ENCODE peak calls at places on chromosomes 16 and 17, in eight cellular contexts. K is stomach, V is prostate gland, S is A673, I is adrenal gland, X is right cardiac atrium, J is GM12878, R is MM.1S. P is an unnamed sample. For H3K9me3, the result is how much of the 10 kb centered on the place peaks cover.

GRCh38 chr17:41629826-41630670 is 5.7 kb upstream of the KRT17 start:
- DNase-seq in J (no peak), I (no peak), S (no peak), R (no peak), K (no peak), X (peak), V (no peak), P (no peak)

GRCh38 chr17:59331929-59332889 is 754 bp downstream of the YPEL2 start:
- DNase-seq in X (peak), K (peak), R (no peak), V (peak), S (no peak), I (peak), J (no peak), P (peak)

GRCh38 chr16:88957887-88958577 is 19.0 kb downstream of the CBFA2T3 start:
- DNase-seq in V (no peak), R (no peak), S (no peak), K (no peak), X (peak), J (no peak), I (no peak), P (no peak)

GRCh38 chr16:53960954-53961616 is 257.1 kb downstream of the FTO start:
- DNase-seq in I (no peak), J (no peak), S (no peak), R (no peak), X (no peak), V (peak), K (no peak), P (no peak)

GRCh38 chr17:31696184-31696602 is 162.9 kb downstream of the COPRS start:
- DNase-seq in V (peak), S (peak), I (no peak), X (peak), K (peak), R (no peak), J (no peak), P (no peak)

GRCh38 chr17:77770331-77771105 is 188.0 kb upstream of the TNRC6C start:
- DNase-seq in K (no peak), X (peak), V (no peak), J (no peak), R (no peak), I (no peak), S (peak), P (no peak)

GRCh38 chr17:39750131-39751015 is 12.6 kb downstream of the GRB7 start:
- DNase-seq in K (no peak), R (no peak), I (no peak), S (no peak), X (no peak), J (no peak), V (peak), P (no peak)

GRCh38 chr16:76661691-76662090 is 384.5 kb downstream of the CNTNAP4 start:
- DNase-seq in K (no peak), X (no peak), S (no peak), R (no peak), V (no peak), J (no peak), I (no peak), P (no peak)

GRCh38 chr17:52383493-52384100 is 225.1 kb upstream of the CA10 start:
- DNase-seq in X (peak), K (peak), R (peak), I (peak), S (peak), J (no peak), V (peak), P (peak)

GRCh38 chr17:62994931-62995330 is 28.9 kb downstream of the TANC2 start:
- DNase-seq in X (no peak), J (no peak), K (no peak), R (no peak), V (no peak), S (no peak), I (no peak), P (no peak)

GRCh38 chr16:70572926-70573270 is 49.3 kb downstream of the SF3B3 start:
- DNase-seq in K (no peak), S (no peak), J (no peak), R (no peak), X (no peak), I (no peak), V (no peak), P (no peak)

GRCh38 chr16:85082553-85083050 is 29.7 kb downstream of the CIBAR2 start:
- DNase-seq in R (no peak), K (no peak), J (no peak), V (no peak), I (no peak), S (no peak), X (peak), P (no peak)

GRCh38 chr17:5832886-5833285 is 237.3 kb upstream of the WSCD1 start:
- DNase-seq in J (no peak), K (no peak), X (no peak), R (no peak), V (no peak), S (no peak), I (no peak), P (no peak)

GRCh38 chr16:66359811-66360608 is 6.5 kb upstream of the CDH5 start:
- DNase-seq in I (no peak), V (no peak), R (no peak), K (no peak), X (peak), S (no peak), J (no peak), P (no peak)

GRCh38 chr17:79132271-79133064 is 57.8 kb downstream of the ENGASE start:
- DNase-seq in R (no peak), X (no peak), J (no peak), K (no peak), I (no peak), S (no peak), V (no peak), P (no peak)

GRCh38 chr16:84505249-84506156 is 1.0 kb upstream of the MEAK7 start:
- DNase-seq in K (no peak), I (no peak), X (peak), R (no peak), V (no peak), S (no peak), J (no peak), P (no peak)

GRCh38 chr17:79826210-79826680 is 13.0 kb downstream of the CBX4 start:
- DNase-seq in V (no peak), S (peak), I (no peak), X (peak), K (no peak), R (no peak), J (no peak), P (no peak)

GRCh38 chr16:85637808-85638186 is 24.7 kb downstream of the GSE1 start:
- DNase-seq in J (no peak), S (no peak), I (no peak), V (no peak), R (no peak), X (peak), K (peak), P (no peak)

GRCh38 chr17:57747221-57748017 is 2.3 kb upstream of the CCDC182 start:
- DNase-seq in V (peak), S (peak), R (peak), I (peak), X (no peak), K (peak), J (no peak), P (peak)

GRCh38 chr17:77180503-77181330 is 39.9 kb downstream of the SEC14L1 start:
- DNase-seq in I (no peak), S (no peak), J (no peak), X (no peak), V (no peak), K (no peak), R (no peak), P (peak)

GRCh38 chr17:60147553-60148241 is 2.1 kb upstream of the CA4 start:
- DNase-seq in J (no peak), S (no peak), R (no peak), V (no peak), X (no peak), K (no peak), I (no peak), P (no peak)

GRCh38 chr17:55426851-55427586 is 5.4 kb upstream of the MMD start:
- DNase-seq in V (no peak), X (no peak), I (no peak), K (no peak), J (no peak), S (no peak), R (no peak), P (no peak)

GRCh38 chr17:75571197-75571884 is 16.3 kb upstream of the MYO15B start:
- DNase-seq in K (peak), J (peak), I (no peak), X (peak), V (no peak), R (peak), S (no peak), P (no peak)

GRCh38 chr16:3009568-3010390 is 2.9 kb upstream of the CLDN9 start:
- DNase-seq in X (no peak), V (peak), I (no peak), R (no peak), S (no peak), J (no peak), K (peak), P (no peak)

GRCh38 chr17:46039592-46040186 is 40.6 kb downstream of the STH start:
- DNase-seq in V (peak), X (peak), R (no peak), S (no peak), I (peak), J (no peak), K (no peak), P (no peak)

GRCh38 chr17:32393904-32394303 is 43.9 kb downstream of the ZNF207 start:
- DNase-seq in K (no peak), S (no peak), J (no peak), I (no peak), R (no peak), V (no peak), X (no peak), P (no peak)

GRCh38 chr16:81149614-81150013 is 53.4 kb upstream of the GCSH start:
- DNase-seq in X (no peak), S (no peak), V (no peak), J (no peak), K (no peak), R (no peak), I (no peak), P (no peak)

GRCh38 chr17:79874329-79874981 is 35.2 kb upstream of the CBX4 start:
- DNase-seq in K (no peak), X (no peak), R (peak), S (peak), I (no peak), J (no peak), V (no peak), P (peak)

GRCh38 chr17:38898812-38899348 is 26.5 kb upstream of the LASP1NB start:
- DNase-seq in I (no peak), X (peak), V (no peak), J (peak), S (no peak), K (peak), R (peak), P (peak)

GRCh38 chr16:35210681-35211433 is 1751.4 kb downstream of the TP53TG3F start:
- DNase-seq in S (no peak), R (no peak), V (no peak), J (no peak), K (no peak), X (no peak), I (no peak), P (no peak)
- H3K9me3 ChIP-seq in S (under half), R (under half), V (under half), J (under half), K (under half), X (under half), I (under half), P (under half)

GRCh38 chr17:65558311-65558682 is 3.2 kb downstream of the AXIN2 start:
- DNase-seq in X (no peak), S (no peak), K (no peak), V (no peak), J (no peak), R (no peak), I (no peak), P (no peak)
- H3K4me3 ChIP-seq in X (peak), S (peak), K (peak), V (peak), J (no peak), R (peak), I (no peak), P (peak)

GRCh38 chr16:64321066-64321465 is 800.8 kb downstream of the CDH11 start:
- DNase-seq in X (no peak), I (no peak), K (no peak), R (no peak), S (no peak), J (no peak), V (no peak), P (no peak)

GRCh38 chr16:64317601-64318000 is 804.3 kb downstream of the CDH11 start:
- DNase-seq in V (no peak), I (no peak), J (no peak), S (no peak), K (no peak), X (no peak), R (no peak), P (no peak)

DNA sequence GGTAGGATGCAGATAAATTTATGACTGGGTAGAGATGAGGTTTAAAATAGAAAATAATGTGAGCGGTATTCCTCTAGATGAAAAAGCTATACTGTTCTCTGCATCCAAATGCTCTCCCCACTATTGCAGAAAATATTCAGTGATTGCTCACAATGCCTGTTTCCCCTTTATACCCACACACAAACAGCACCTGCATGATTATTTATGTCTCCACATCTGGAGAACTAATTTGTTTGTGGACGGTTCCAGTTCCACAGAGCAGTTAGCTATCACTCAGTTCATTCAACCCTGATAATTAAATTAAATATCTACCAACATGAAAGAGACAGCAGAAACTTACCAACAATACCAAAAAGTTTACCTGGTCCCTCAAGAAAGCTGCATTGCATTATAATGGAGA is 800.0 kb downstream of the CDH11 start:
- DNase-seq in R (no peak), K (no peak), J (no peak), X (no peak), V (no peak), I (no peak), S (no peak), P (no peak)
- H3K27ac ChIP-seq in R (no peak), K (no peak), J (no peak), X (no peak), V (no peak), I (no peak), S (no peak), P (no peak)

DNA sequence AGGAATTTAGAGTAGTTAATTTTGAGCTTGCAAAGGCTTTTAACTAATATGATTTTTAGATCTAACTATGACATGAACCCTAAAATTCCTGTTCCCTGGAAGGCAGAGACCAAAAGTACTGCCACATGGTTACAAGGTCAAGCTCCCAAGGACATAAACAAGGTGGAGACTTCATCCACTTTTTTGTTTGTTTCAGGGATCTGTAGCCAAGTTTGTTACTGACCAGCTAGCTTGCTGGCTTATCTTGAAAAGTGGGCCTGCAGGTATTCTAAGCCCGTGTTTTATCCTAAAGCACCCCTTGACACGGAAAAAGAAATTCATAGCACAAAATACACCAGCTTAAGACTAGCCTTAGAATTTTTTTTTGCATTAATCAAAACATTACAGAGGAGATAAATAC is 188.4 kb downstream of the SPECC1 start:
- DNase-seq in X (no peak), K (no peak), R (no peak), I (no peak), J (no peak), S (no peak), V (no peak), P (no peak)
- H3K9me3 ChIP-seq in X (under half), K (under half), R (under half), I (under half), J (under half), S (under half), V (under half), P (under half)

GRCh38 chr17:51059781-51060180 is 60.9 kb downstream of the SPAG9 start:
- DNase-seq in S (no peak), R (no peak), X (no peak), K (no peak), V (no peak), I (no peak), J (no peak), P (no peak)

GRCh38 chr17:51060396-51060795 is 60.3 kb downstream of the SPAG9 start:
- DNase-seq in V (no peak), S (no peak), X (no peak), R (no peak), K (no peak), I (no peak), J (no peak), P (no peak)

DNA sequence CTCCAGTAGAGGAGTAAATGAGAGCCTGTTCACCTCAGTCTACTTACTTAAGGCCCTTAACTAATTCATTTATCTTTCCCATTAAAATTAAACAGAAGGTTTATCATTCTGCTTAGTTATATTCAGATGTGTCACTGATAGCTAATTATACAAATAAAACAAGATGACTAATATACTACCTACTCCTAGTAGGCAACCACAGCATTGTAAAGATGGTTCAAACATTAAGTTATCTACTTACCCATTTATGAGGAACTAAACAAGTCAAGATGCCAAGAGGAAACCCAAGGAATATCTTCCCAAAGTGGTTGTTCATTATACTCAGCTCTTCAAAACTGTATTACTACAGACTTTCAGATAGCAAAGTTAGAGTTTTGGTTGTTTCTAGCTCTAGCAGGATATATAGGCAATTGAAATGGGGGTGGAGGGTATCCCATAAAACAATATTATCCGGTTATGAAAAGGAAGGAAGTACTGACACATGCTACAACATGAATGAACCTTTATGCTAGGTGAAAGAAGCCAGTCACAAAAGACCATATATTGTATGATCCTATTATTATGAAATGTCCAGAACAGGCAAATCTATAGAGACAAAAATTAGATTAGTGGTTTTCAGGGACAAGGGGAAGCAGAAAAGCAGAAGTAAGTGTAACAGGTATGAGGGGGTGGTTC is 56.5 kb downstream of the SPAG9 start:
- DNase-seq in I (no peak), V (no peak), R (no peak), J (no peak), K (no peak), X (no peak), S (no peak), P (no peak)
- H3K4me3 ChIP-seq in I (no peak), V (no peak), R (no peak), J (no peak), K (no peak), X (no peak), S (no peak), P (no peak)

DNA sequence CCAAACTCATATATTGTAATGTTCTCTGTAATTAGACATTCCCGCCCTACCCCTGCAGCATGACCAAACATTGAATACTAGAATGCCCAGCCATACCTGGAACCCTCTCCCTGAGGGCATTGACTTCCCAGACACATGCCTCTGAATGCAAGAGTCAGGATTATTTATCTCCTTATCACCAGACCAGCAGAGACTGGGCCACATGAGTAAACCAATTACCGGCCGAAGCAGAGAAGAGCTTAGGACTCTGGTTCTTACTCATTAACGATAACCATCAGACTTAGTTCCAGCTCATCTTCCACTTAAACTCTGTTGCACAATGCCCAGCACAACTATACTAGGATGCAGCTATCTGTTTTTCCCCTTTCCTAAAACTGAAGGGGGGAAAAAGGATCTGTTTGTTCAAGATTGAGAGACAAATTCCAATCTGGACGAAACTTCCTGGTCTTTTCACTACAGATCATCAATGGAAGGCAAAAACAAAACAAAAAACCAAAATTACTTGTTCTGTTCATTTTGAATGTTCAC is 88.2 kb upstream of the CORO6 start:
- DNase-seq in I (no peak), R (no peak), V (no peak), K (no peak), X (no peak), S (peak), J (no peak), P (no peak)
- H3K27ac ChIP-seq in I (no peak), R (no peak), V (no peak), K (peak), X (peak), S (peak), J (no peak), P (no peak)

DNA sequence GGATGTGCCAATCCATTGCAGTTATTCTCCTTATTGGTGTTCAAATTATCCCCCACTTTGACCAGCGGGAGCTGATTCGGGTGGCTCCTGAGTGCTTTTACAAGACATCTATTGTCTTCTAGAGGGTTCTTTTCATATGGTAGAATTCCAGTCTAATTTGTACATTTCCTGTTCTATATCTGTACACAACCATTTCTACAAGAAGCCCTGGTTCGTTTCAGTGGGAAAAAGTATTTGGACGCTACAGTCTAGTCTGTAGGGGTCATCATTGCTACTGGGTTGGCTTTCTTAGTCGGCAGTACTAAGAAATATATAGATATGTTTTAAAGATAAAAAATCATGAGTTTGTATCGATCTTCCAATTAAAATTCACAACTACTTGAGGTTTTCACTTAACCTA is 262.6 kb downstream of the MAP2K6 start:
- DNase-seq in I (no peak), K (no peak), X (no peak), J (no peak), S (no peak), R (no peak), V (no peak), P (no peak)
- H3K9me3 ChIP-seq in I (under half), K (under half), X (under half), J (under half), S (under half), R (under half), V (under half), P (under half)

DNA sequence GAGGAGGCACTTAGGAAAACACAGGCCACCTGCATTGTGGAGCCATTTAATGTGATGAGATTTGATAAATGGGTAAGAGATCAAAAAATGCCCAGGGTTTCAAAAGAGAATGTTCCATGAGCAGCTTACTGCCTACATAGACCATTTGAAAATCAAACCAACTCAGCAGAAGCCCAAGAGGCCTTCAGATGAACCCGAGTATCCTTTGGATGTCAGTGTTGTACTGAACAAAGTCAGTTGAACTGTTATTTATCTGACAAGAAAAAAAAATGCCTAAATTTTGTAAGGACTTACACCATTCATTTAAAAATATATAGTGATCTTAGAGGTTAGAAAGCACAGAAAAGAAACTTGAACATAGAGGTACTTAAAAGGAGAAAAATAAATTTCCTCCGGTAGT is 381.7 kb downstream of the ZFHX3 start:
- DNase-seq in V (no peak), S (peak), I (no peak), R (no peak), K (no peak), J (no peak), X (no peak), P (peak)
- H3K4me3 ChIP-seq in V (no peak), S (no peak), I (no peak), R (no peak), K (no peak), J (no peak), X (no peak), P (no peak)

P was measured in CD4-positive, CD25-positive, alpha-beta regulatory T cell.